ENCODE peak calls at places on chromosomes 12 and 14, in four cellular contexts. Q, J, T and Z are unnamed samples.

GRCh38 chr12:104748356-104748755 is 209.7 kb downstream of the SLC41A2 start:
- DNase-seq in T (no peak), Q (no peak), J (no peak), Z (no peak)

GRCh38 chr14:104651876-104652260 is 37.5 kb upstream of the INF2 start:
- DNase-seq in T (peak; percentile 52), J (no peak), Q (no peak), Z (no peak)

GRCh38 chr12:14257303-14257733 is 108.2 kb upstream of the ATF7IP start:
- DNase-seq in Q (no peak), J (no peak), T (no peak), Z (no peak)

GRCh38 chr12:89389755-89390661 is 37.7 kb upstream of the DUSP6 start:
- DNase-seq in T (no peak), Q (peak; percentile 39), J (no peak), Z (no peak)

GRCh38 chr12:53190108-53190729 is 9.5 kb upstream of the CSAD start:
- DNase-seq in J (peak; percentile 86), T (peak; percentile 89), Q (peak; percentile 57), Z (peak; percentile 23)

GRCh38 chr12:80551897-80552296 is 107.9 kb downstream of the PTPRQ start:
- DNase-seq in Q (peak; percentile 89), T (no peak), J (no peak), Z (no peak)

GRCh38 chr12:28027328-28027727 is 54.8 kb upstream of the PTHLH start:
- DNase-seq in J (no peak), Q (peak; percentile 3), T (no peak), Z (no peak)

GRCh38 chr14:59087240-59087639 is 101.2 kb upstream of the DAAM1 start:
- DNase-seq in Q (no peak), J (no peak), T (no peak), Z (no peak)

GRCh38 chr12:93632383-93632782 is 44.8 kb upstream of the CRADD start:
- DNase-seq in J (no peak), Q (no peak), T (peak; percentile 18), Z (no peak)

GRCh38 chr12:89862511-89863331 is 154.1 kb upstream of the ATP2B1 start:
- DNase-seq in Q (peak; percentile 36), T (no peak), J (no peak), Z (no peak)

GRCh38 chr14:105588236-105588860 is 62.0 kb downstream of the TMEM121 start:
- DNase-seq in J (no peak), Q (no peak), T (no peak), Z (no peak)

GRCh38 chr12:31029916-31030562 is 43.6 kb upstream of the DDX11 start:
- DNase-seq in T (peak; percentile 22), J (no peak), Q (no peak), Z (no peak)

GRCh38 chr14:53619625-53620324 is 336.9 kb downstream of the BMP4 start:
- DNase-seq in T (no peak), Q (peak; percentile 66), J (peak; percentile 80), Z (no peak)

GRCh38 chr12:119868992-119869391 is 8.1 kb downstream of the CIT start:
- DNase-seq in Q (no peak), T (no peak), J (no peak), Z (no peak)

GRCh38 chr12:121060149-121061001 is 21.3 kb upstream of the OASL start:
- DNase-seq in T (peak; percentile 83), J (peak; percentile 81), Q (peak; percentile 82), Z (peak; percentile 29)

GRCh38 chr12:78683031-78683430 is 181.5 kb upstream of the SYT1 start:
- DNase-seq in Q (no peak), T (no peak), J (no peak), Z (no peak)

GRCh38 chr14:25945746-25946145 is 652.1 kb downstream of the NOVA1 start:
- DNase-seq in Q (no peak), J (no peak), T (no peak), Z (no peak)

GRCh38 chr12:104738371-104738710 is 219.7 kb downstream of the SLC41A2 start:
- DNase-seq in T (no peak), J (no peak), Q (no peak), Z (no peak)

GRCh38 chr12:11958216-11959091 is 112.3 kb upstream of the BCL2L14 start:
- DNase-seq in J (peak; percentile 54), Q (peak; percentile 77), T (no peak), Z (no peak)

GRCh38 chr12:13101854-13102375 is 1.6 kb downstream of the GSG1 start:
- DNase-seq in T (no peak), J (no peak), Q (peak; percentile 74), Z (no peak)

GRCh38 chr12:131862994-131863710 is 31.3 kb upstream of the ULK1 start:
- DNase-seq in T (no peak), Q (peak; percentile 26), J (no peak), Z (peak; percentile 30)

GRCh38 chr12:27974735-27975221 is 2.2 kb upstream of the PTHLH start:
- DNase-seq in J (peak; percentile 25), Q (no peak), T (peak; percentile 41), Z (no peak)

GRCh38 chr14:20429801-20430669 is 5.9 kb downstream of the KLHL33 start:
- DNase-seq in J (no peak), Q (no peak), T (no peak), Z (no peak)

GRCh38 chr12:30110970-30111586 is 327.3 kb upstream of the TMTC1 start:
- DNase-seq in J (no peak), T (no peak), Q (peak; percentile 80), Z (no peak)

GRCh38 chr14:31994391-31995033 is 82.6 kb upstream of the ARHGAP5 start:
- DNase-seq in Q (no peak), J (peak; percentile 73), T (no peak), Z (no peak)

GRCh38 chr12:55700255-55701018 is 7.3 kb downstream of the ITGA7 start:
- DNase-seq in Q (no peak), T (no peak), J (no peak), Z (no peak)

GRCh38 chr12:63304844-63305243 is 153.8 kb upstream of the AVPR1A start:
- DNase-seq in T (no peak), J (no peak), Q (no peak), Z (no peak)

GRCh38 chr12:17810399-17810798 is 279.6 kb downstream of the RERGL start:
- DNase-seq in J (no peak), T (no peak), Q (no peak), Z (no peak)

GRCh38 chr12:989751-990278 is 1.2 kb upstream of the ERC1 start:
- DNase-seq in Q (peak; percentile 86), J (peak; percentile 43), T (no peak), Z (peak; percentile 21)

GRCh38 chr12:26740991-26741390 is 92.0 kb downstream of the ITPR2 start:
- DNase-seq in T (no peak), Q (no peak), J (no peak), Z (no peak)

GRCh38 chr14:104302794-104303405 is 164.5 kb downstream of the KIF26A start:
- DNase-seq in J (peak; percentile 15), Q (no peak), T (no peak), Z (no peak)

GRCh38 chr12:113133036-113133435 is 2.5 kb downstream of the RASAL1 start:
- DNase-seq in J (no peak), Q (no peak), T (no peak), Z (no peak)

GRCh38 chr12:113131556-113131955 is 4.0 kb downstream of the RASAL1 start:
- DNase-seq in J (no peak), T (no peak), Q (no peak), Z (no peak)

GRCh38 chr12:113129664-113130456 is 5.7 kb downstream of the RASAL1 start:
- DNase-seq in Q (no peak), T (no peak), J (no peak), Z (no peak)

GRCh38 chr12:113128802-113129663 is 6.5 kb downstream of the RASAL1 start:
- DNase-seq in Q (no peak), J (no peak), T (no peak), Z (no peak)

DNA sequence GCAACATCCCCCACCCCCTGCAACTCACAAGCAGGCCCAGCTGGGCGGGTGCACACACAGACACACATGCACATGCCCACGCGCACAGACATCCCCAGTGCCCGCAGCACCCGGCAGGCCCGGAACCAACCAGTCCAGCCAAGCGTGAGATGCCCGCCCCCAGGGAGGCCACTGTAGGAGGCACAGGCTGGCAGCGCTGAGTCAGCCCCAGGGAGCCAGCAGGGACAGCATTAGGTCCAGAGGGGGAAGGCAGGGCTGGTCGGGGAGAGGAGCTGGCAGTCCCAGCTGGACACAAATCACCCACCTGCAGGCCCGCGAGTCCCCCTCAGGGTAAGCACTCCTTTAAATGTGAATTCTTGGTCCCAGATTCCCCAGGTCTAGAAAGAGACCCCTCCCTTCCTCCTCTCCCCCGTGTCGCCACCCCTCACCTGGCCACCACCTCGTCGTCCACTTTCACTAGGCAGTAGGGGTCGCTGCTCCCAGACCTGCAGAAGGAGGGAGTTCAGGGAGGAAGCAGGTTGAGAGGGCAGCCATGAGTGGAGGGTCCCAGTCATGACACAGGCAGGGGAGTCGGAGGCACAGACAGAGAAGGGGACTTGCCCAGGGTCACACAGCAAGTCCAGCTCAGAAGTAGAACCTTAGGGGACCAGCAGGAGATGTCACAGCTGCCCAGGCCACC is 5.0 kb downstream of the RASAL1 start:
- DNase-seq in J (peak; percentile 81), Q (no peak), T (peak; percentile 88), Z (no peak)
- H2BK15ac ChIP-seq in J (no peak overlapping the region), Q (no peak overlapping the region), T (no peak overlapping the region), Z (peak overlapping the region; percentile 67)

GRCh38 chr14:50944647-50945413 is 547 bp upstream of the PYGL start:
- DNase-seq in Q (peak; percentile 57), T (no peak), J (no peak), Z (no peak)
- H3K4ac ChIP-seq in Q (no peak overlapping the region), T (no peak overlapping the region), J (no peak overlapping the region), Z (no peak overlapping the region)

DNA sequence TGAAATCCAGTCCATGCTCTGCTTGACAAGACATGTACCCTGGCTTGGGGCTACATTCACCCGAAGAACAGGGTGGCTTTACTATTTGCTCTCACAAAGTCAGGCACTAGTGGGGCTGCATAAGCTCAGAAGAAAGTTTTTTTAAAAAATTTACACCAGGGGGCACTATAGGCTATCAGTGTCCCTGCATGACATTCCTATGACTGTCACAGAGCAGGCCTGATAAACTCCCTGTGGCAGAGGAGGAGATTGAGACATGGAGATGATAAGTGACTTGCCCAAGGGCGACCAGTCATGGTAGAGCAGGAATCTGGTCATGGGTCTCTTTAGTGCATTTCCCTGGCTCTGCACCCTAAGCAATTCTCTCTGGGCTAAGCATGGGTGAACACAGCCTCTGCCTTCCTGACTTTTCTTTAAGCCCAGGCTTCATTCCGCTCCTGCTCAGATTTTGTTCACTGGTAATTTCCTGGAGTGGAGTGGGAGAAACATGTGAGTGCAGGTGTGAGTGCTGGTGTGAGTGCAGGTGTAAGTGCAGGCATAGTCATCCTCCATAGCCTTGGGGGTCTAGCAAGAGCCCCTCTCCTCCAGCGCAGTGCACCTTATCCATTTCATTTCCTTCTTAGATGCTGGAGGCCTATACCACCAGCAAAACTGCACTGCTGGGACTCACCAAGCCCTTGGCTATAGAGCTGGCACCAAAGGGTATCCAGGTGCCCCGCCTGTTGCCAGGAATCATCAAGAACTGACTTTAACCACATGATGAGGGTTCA is 91.6 kb downstream of the DHRS2 start:
- DNase-seq in T (peak; percentile 56), J (peak; percentile 92), Q (peak; percentile 3), Z (no peak)
- H2BK15ac ChIP-seq in T (no peak overlapping the region), J (no peak overlapping the region), Q (no peak overlapping the region), Z (no peak overlapping the region)

DNA sequence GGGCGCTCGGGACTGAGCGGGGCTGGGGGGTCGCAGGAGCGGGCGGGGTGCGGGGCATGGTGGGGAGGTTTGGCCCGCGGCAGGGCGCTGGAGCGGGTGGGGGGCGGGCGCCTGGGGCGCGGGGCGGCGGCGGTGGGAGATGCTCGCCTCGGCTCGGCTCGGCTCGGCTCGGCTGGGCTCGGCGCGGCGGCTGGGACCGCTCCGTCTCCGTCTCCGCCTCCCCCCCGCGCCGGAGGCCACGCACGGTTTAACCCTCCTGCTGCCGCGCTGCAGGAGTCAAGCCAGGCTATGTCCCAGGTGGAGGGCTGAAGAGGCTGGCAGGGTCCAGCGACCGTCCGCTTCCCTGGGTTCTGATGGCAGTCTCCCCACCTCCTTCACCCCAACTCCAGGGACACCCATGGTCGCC is at the start of gene PIANP:
- DNase-seq in Q (peak; percentile 40), T (peak; percentile 59), J (no peak), Z (peak; percentile 23)
- H3K4ac ChIP-seq in Q (no peak within 1 kb of the TSS), T (no peak within 1 kb of the TSS), J (peak within 1 kb of the TSS; percentile 57), Z (peak within 1 kb of the TSS; percentile 80)

GRCh38 chr12:122082621-122083356 is 4.2 kb downstream of the MLXIP start:
- DNase-seq in J (peak; percentile 69), Q (no peak), T (no peak), Z (no peak)
- H2BK15ac ChIP-seq in J (no peak overlapping the region), Q (no peak overlapping the region), T (no peak overlapping the region), Z (no peak overlapping the region)